ENCODE peak calls at places on chromosomes 16 and 17, in five cellular contexts. Y, R, O, C and D are unnamed samples.

GRCh38 chr17:76000755-76001521 is at the start of gene CDK3:
- DNase-seq in Y (no peak), R (no peak), O (no peak), C (no peak), D (no peak)

GRCh38 chr16:67530013-67530939 is 1.6 kb downstream of the RIPOR1 start:
- DNase-seq in Y (peak; percentile 35), R (peak; percentile 94), O (no peak), C (no peak), D (no peak)

GRCh38 chr17:60652484-60653247 is 25.0 kb upstream of the BCAS3 start:
- DNase-seq in Y (no peak), R (no peak), O (no peak), C (no peak), D (no peak)

GRCh38 chr16:66640724-66641314 is 36.3 kb downstream of the CMTM3 start:
- DNase-seq in Y (no peak), R (no peak), O (no peak), C (no peak), D (no peak)

GRCh38 chr16:79533292-79533691 is 67.2 kb downstream of the MAF start:
- DNase-seq in Y (no peak), R (no peak), O (no peak), C (no peak), D (no peak)

GRCh38 chr17:63001689-63002394 is 35.8 kb downstream of the TANC2 start:
- DNase-seq in Y (peak; percentile 71), R (no peak), O (no peak), C (no peak), D (no peak)

GRCh38 chr17:16027708-16028584 is 28.3 kb downstream of the TTC19 start:
- DNase-seq in Y (peak; percentile 92), R (no peak), O (no peak), C (no peak), D (no peak)

GRCh38 chr17:67479119-67479517 is 102.0 kb downstream of the PITPNC1 start:
- DNase-seq in Y (no peak), R (no peak), O (no peak), C (no peak), D (no peak)

GRCh38 chr16:79598341-79599181 is 2.0 kb downstream of the MAF start:
- DNase-seq in Y (peak; percentile 64), R (peak; percentile 80), O (no peak), C (peak; percentile 65), D (no peak)

GRCh38 chr17:37702605-37703004 is 42.3 kb downstream of the HNF1B start:
- DNase-seq in Y (peak; percentile 86), R (no peak), O (no peak), C (no peak), D (no peak)

GRCh38 chr16:55706739-55707487 is 51.1 kb downstream of the SLC6A2 start:
- DNase-seq in Y (no peak), R (no peak), O (no peak), C (no peak), D (no peak)

GRCh38 chr16:89476379-89476778 is 14.0 kb downstream of the ANKRD11 start:
- DNase-seq in Y (peak; percentile 99), R (no peak), O (no peak), C (no peak), D (no peak)

GRCh38 chr16:4936181-4936990 is 562 bp downstream of the PPL start:
- DNase-seq in Y (peak; percentile 40), R (no peak), O (no peak), C (peak; percentile 72), D (no peak)

GRCh38 chr17:40352044-40352778 is 12.3 kb downstream of the GJD3 start:
- DNase-seq in Y (no peak), R (no peak), O (no peak), C (peak; percentile 59), D (no peak)

GRCh38 chr16:68446941-68447675 is 1.2 kb downstream of the SMPD3 start:
- DNase-seq in Y (no peak), R (no peak), O (no peak), C (no peak), D (no peak)

GRCh38 chr17:82173351-82174041 is 39.1 kb downstream of the CCDC57 start:
- DNase-seq in Y (no peak), R (no peak), O (no peak), C (no peak), D (no peak)

GRCh38 chr17:44345497-44346026 is 460 bp downstream of the GRN start:
- DNase-seq in Y (peak; percentile 62), R (no peak), O (no peak), C (peak; percentile 64), D (peak; percentile 50)

GRCh38 chr17:36627101-36627500 is 25.7 kb downstream of the MRM1 start:
- DNase-seq in Y (no peak), R (no peak), O (no peak), C (no peak), D (no peak)

GRCh38 chr16:81551821-81552304 is 107.3 kb downstream of the CMIP start:
- DNase-seq in Y (no peak), R (no peak), O (no peak), C (no peak), D (no peak)

GRCh38 chr17:66177048-66177447 is 14.9 kb downstream of the CEP112 start:
- DNase-seq in Y (no peak), R (no peak), O (no peak), C (no peak), D (no peak)

GRCh38 chr17:61303334-61304096 is 96.1 kb upstream of the TBX2 start:
- DNase-seq in Y (no peak), R (no peak), O (no peak), C (no peak), D (no peak)

GRCh38 chr17:2928294-2928890 is 132.2 kb downstream of the RAP1GAP2 start:
- DNase-seq in Y (no peak), R (no peak), O (no peak), C (no peak), D (no peak)

GRCh38 chr17:56125830-56126819 is 27.1 kb upstream of the ANKFN1 start:
- DNase-seq in Y (peak; percentile 17), R (no peak), O (peak; percentile 31), C (no peak), D (peak; percentile 14)

GRCh38 chr17:61325382-61326073 is 74.1 kb upstream of the TBX2 start:
- DNase-seq in Y (no peak), R (no peak), O (no peak), C (no peak), D (no peak)

GRCh38 chr17:48444531-48445247 is 14.7 kb upstream of the SKAP1 start:
- DNase-seq in Y (no peak), R (no peak), O (no peak), C (no peak), D (no peak)

GRCh38 chr17:48443712-48444111 is 13.7 kb upstream of the SKAP1 start:
- DNase-seq in Y (no peak), R (no peak), O (no peak), C (no peak), D (no peak)

GRCh38 chr17:48441231-48441711 is 11.3 kb upstream of the SKAP1 start:
- DNase-seq in Y (no peak), R (no peak), O (no peak), C (no peak), D (peak; percentile 61)

GRCh38 chr17:48441862-48442261 is 11.8 kb upstream of the SKAP1 start:
- DNase-seq in Y (no peak), R (no peak), O (no peak), C (no peak), D (no peak)

DNA sequence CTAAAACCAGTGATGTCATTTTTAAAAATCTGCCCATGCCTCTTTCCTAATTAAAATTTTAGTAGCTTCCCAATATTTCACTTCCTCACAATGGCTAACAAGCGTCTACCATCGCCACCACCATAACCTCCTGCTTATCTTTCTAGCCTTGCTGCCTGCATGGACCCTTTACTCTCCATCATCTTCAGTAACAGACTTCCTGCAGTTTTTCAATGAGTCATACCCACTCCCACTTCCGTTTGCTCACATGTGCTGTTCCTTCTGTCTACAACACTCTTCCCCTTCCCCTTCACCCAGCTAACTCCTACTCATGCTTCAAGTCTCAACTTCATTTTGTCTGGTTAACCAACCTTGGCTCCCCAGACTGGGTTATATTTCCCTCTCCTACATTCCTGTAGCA is 12.8 kb upstream of the SKAP1 start:
- DNase-seq in Y (no peak), R (no peak), O (no peak), C (no peak), D (no peak)
- H3K27ac ChIP-seq in Y (no peak overlapping the region), R (no peak overlapping the region), O (no peak overlapping the region), C (no peak overlapping the region), D (no peak overlapping the region)

GRCh38 chr17:72710185-72710584 is 382.3 kb downstream of the SLC39A11 start:
- DNase-seq in Y (peak; percentile 90), R (no peak), O (no peak), C (no peak), D (no peak)

GRCh38 chr17:72707881-72708280 is 384.6 kb downstream of the SLC39A11 start:
- DNase-seq in Y (no peak), R (no peak), O (no peak), C (no peak), D (no peak)

GRCh38 chr17:72705905-72706395 is 386.5 kb downstream of the SLC39A11 start:
- DNase-seq in Y (no peak), R (no peak), O (no peak), C (no peak), D (no peak)

GRCh38 chr17:72702998-72703397 is 389.5 kb downstream of the SLC39A11 start:
- DNase-seq in Y (peak; percentile 76), R (no peak), O (no peak), C (no peak), D (no peak)

GRCh38 chr17:72706396-72706981 is 386.0 kb downstream of the SLC39A11 start:
- DNase-seq in Y (no peak), R (no peak), O (no peak), C (no peak), D (no peak)
- H3K4me3 ChIP-seq in Y (no peak overlapping the region), R (no peak overlapping the region), O (no peak overlapping the region), C (no peak overlapping the region), D (no peak overlapping the region)

DNA sequence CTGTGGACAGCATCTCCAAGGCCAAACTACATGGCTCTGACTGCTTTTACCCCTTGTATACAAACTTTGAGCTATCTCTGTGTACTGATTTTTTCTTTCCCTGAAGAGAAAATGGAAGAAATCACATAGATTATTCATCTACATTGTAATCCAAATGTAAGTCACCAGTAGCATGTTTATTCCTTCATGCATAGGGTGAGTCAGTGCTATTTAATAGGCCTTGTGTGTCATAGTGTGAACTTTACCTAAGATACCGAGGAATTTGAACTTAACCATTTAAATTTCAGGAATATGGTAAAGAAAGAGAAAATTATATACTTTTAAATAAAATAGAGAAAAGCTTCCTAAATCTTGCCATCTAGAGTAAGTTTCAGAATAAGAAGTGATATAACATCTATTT is 16.5 kb downstream of the PHKB start:
- DNase-seq in Y (peak; percentile 46), R (no peak), O (no peak), C (no peak), D (no peak)
- H3K27ac ChIP-seq in Y (no peak overlapping the region), R (no peak overlapping the region), O (no peak overlapping the region), C (no peak overlapping the region), D (no peak overlapping the region)

GRCh38 chr16:10871157-10871991 is 5.6 kb upstream of the CIITA start:
- DNase-seq in Y (peak; percentile 84), R (no peak), O (no peak), C (peak; percentile 77), D (no peak)
- H3K4me3 ChIP-seq in Y (no peak overlapping the region), R (no peak overlapping the region), O (no peak overlapping the region), C (no peak overlapping the region), D (no peak overlapping the region)